ENCODE peak calls at places on chromosomes 12 and 14, in four cellular contexts. E, H, V and K are unnamed samples.

GRCh38 chr14:57871487-57872080 is 5.7 kb upstream of the SLC35F4 start:
- DNase-seq in E (peak), H (peak), V (no peak), K (peak)

GRCh38 chr12:645563-646071 is 17.6 kb downstream of the NINJ2 start:
- DNase-seq in E (peak), H (peak), V (peak), K (peak)

GRCh38 chr12:108440736-108441135 is 74.3 kb upstream of the FICD start:
- DNase-seq in E (no peak), H (no peak), V (no peak), K (no peak)

GRCh38 chr12:55019784-55020183 is at the start of gene NEUROD4:
- DNase-seq in E (peak), H (peak), V (no peak), K (peak)

GRCh38 chr14:92310776-92311375 is 12.1 kb upstream of the SLC24A4 start:
- DNase-seq in E (no peak), H (no peak), V (no peak), K (no peak)

GRCh38 chr14:42535397-42535796 is 928.7 kb downstream of the LRFN5 start:
- DNase-seq in E (no peak), H (no peak), V (no peak), K (no peak)

GRCh38 chr12:50579757-50580267 is 75.0 kb downstream of the DIP2B start:
- DNase-seq in E (no peak), H (peak), V (no peak), K (peak)

GRCh38 chr14:54890794-54891193 is 11.8 kb downstream of the GCH1 start:
- DNase-seq in E (no peak), H (no peak), V (no peak), K (no peak)

GRCh38 chr12:3980504-3981272 is 107.5 kb upstream of the PARP11 start:
- DNase-seq in E (no peak), H (no peak), V (no peak), K (peak)

GRCh38 chr12:10404798-10405197 is 4.8 kb downstream of the KLRC4 start:
- DNase-seq in E (no peak), H (no peak), V (no peak), K (no peak)

GRCh38 chr14:104404922-104405321 is 174.6 kb upstream of the C14orf180 start:
- DNase-seq in E (no peak), H (no peak), V (no peak), K (no peak)

GRCh38 chr12:126095748-126096510 is 1030.7 kb downstream of the AACS start:
- DNase-seq in E (no peak), H (no peak), V (no peak), K (no peak)

GRCh38 chr12:116443706-116444589 is 115.2 kb upstream of the MAP1LC3B2 start:
- DNase-seq in E (no peak), H (no peak), V (no peak), K (peak)

GRCh38 chr12:9792185-9792900 is 31.6 kb upstream of the CD69 start:
- DNase-seq in E (no peak), H (no peak), V (no peak), K (peak)

GRCh38 chr12:43896496-43896895 is 60.6 kb downstream of the TMEM117 start:
- DNase-seq in E (no peak), H (no peak), V (no peak), K (no peak)

GRCh38 chr12:111443586-111443985 is 37.9 kb downstream of the SH2B3 start:
- DNase-seq in E (no peak), H (peak), V (peak), K (peak)

GRCh38 chr14:104037903-104038302 is 47.6 kb upstream of the ASPG start:
- DNase-seq in E (no peak), H (no peak), V (no peak), K (no peak)

GRCh38 chr12:124629799-124630198 is 62.4 kb upstream of the NCOR2 start:
- DNase-seq in E (no peak), H (no peak), V (no peak), K (no peak)

GRCh38 chr12:52296572-52297215 is 5.4 kb upstream of the KRT81 start:
- DNase-seq in E (no peak), H (no peak), V (peak), K (no peak)

GRCh38 chr12:94169495-94169894 is 21.1 kb downstream of the PLXNC1 start:
- DNase-seq in E (no peak), H (no peak), V (no peak), K (no peak)

GRCh38 chr14:69247691-69248440 is 12.1 kb upstream of the GALNT16 start:
- DNase-seq in E (no peak), H (peak), V (peak), K (no peak)

GRCh38 chr12:107477946-107478610 is 207.5 kb upstream of the PWP1 start:
- DNase-seq in E (no peak), H (peak), V (no peak), K (peak)

GRCh38 chr12:46617167-46617566 is 208.6 kb downstream of the SLC38A4 start:
- DNase-seq in E (no peak), H (no peak), V (peak), K (no peak)

GRCh38 chr14:22888662-22889061 is 5.6 kb downstream of the REM2 start:
- DNase-seq in E (no peak), H (no peak), V (no peak), K (no peak)

GRCh38 chr12:76883151-76883550 is 4.3 kb upstream of the CSRP2 start:
- DNase-seq in E (no peak), H (no peak), V (no peak), K (peak)

GRCh38 chr14:59918824-59919581 is 941 bp upstream of the LRRC9 start:
- DNase-seq in E (peak), H (peak), V (no peak), K (peak)

GRCh38 chr12:64998327-64999156 is 122.6 kb downstream of the WIF1 start:
- DNase-seq in E (no peak), H (peak), V (no peak), K (peak)

GRCh38 chr12:107759410-107759809 is 1.5 kb downstream of the PRDM4 start:
- DNase-seq in E (peak), H (peak), V (no peak), K (peak)

GRCh38 chr14:79580908-79581307 is 630.4 kb downstream of the DIO2 start:
- DNase-seq in E (no peak), H (no peak), V (no peak), K (no peak)

GRCh38 chr12:116861331-116861730 is 19.9 kb downstream of the HRK start:
- DNase-seq in E (no peak), H (peak), V (no peak), K (no peak)

GRCh38 chr12:18165889-18166288 is 75.9 kb upstream of the RERGL start:
- DNase-seq in E (no peak), H (no peak), V (no peak), K (no peak)

GRCh38 chr14:100237735-100238418 is 1.1 kb upstream of the YY1 start:
- DNase-seq in E (peak), H (peak), V (peak), K (no peak)

GRCh38 chr14:61756135-61756534 is 6.1 kb upstream of the SNAPC1 start:
- DNase-seq in E (no peak), H (no peak), V (no peak), K (no peak)

GRCh38 chr14:55777867-55778266 is 197.9 kb downstream of the KTN1 start:
- DNase-seq in E (no peak), H (no peak), V (no peak), K (no peak)

GRCh38 chr14:79668941-79669340 is 542.4 kb downstream of the DIO2 start:
- DNase-seq in E (no peak), H (no peak), V (no peak), K (no peak)

GRCh38 chr12:57893460-57894353 is 47.2 kb upstream of the CTDSP2 start:
- DNase-seq in E (no peak), H (no peak), V (peak), K (peak)